ENCODE peak calls at places on chromosomes 4 and X, in four cellular contexts. One of them, this sample, is unnamed.

GRCh38 chr4:112889619-112890294 is 159.7 kb upstream of the ANK2 start:
- DNase-seq in K562: no peak
- DNase-seq in HepG2: no peak
- DNase-seq in GM12878: peak
- DNase-seq in this sample: no peak

GRCh38 chr4:164700471-164700870 is 53.5 kb upstream of the SMIM31 start:
- DNase-seq in K562: peak
- DNase-seq in HepG2: peak
- DNase-seq in GM12878: no peak
- DNase-seq in this sample: peak

GRCh38 chrX:2578864-2579263 is 78.1 kb upstream of the DHRSX start:
- DNase-seq in K562: no peak
- DNase-seq in HepG2: peak
- DNase-seq in GM12878: no peak
- DNase-seq in this sample: no peak

GRCh38 chr4:119646347-119647071 is 17.9 kb upstream of the PDE5A start:
- DNase-seq in K562: no peak
- DNase-seq in HepG2: no peak
- DNase-seq in GM12878: no peak
- DNase-seq in this sample: no peak

GRCh38 chrX:129115104-129115503 is 408.2 kb downstream of the SMARCA1 start:
- DNase-seq in K562: peak
- DNase-seq in HepG2: peak
- DNase-seq in GM12878: no peak
- DNase-seq in this sample: peak

GRCh38 chrX:72202792-72203401 is 21.3 kb downstream of the PIN4 start:
- DNase-seq in K562: no peak
- DNase-seq in HepG2: no peak
- DNase-seq in GM12878: no peak
- DNase-seq in this sample: no peak

GRCh38 chr4:79288185-79288584 is 37.7 kb downstream of the NAA11 start:
- DNase-seq in K562: no peak
- DNase-seq in HepG2: no peak
- DNase-seq in GM12878: no peak
- DNase-seq in this sample: no peak

GRCh38 chr4:5638316-5638715 is 70.0 kb downstream of the EVC2 start:
- DNase-seq in K562: no peak
- DNase-seq in HepG2: no peak
- DNase-seq in GM12878: no peak
- DNase-seq in this sample: no peak

GRCh38 chr4:8695237-8696219 is 103.0 kb downstream of the CPZ start:
- DNase-seq in K562: no peak
- DNase-seq in HepG2: no peak
- DNase-seq in GM12878: no peak
- DNase-seq in this sample: no peak

GRCh38 chr4:110154586-110154985 is 43.8 kb downstream of the ELOVL6 start:
- DNase-seq in K562: no peak
- DNase-seq in HepG2: no peak
- DNase-seq in GM12878: no peak
- DNase-seq in this sample: no peak

GRCh38 chr4:113869743-113870375 is 108.3 kb upstream of the CAMK2D start:
- DNase-seq in K562: no peak
- DNase-seq in HepG2: no peak
- DNase-seq in GM12878: peak
- DNase-seq in this sample: no peak

GRCh38 chrX:19636989-19637388 is 121.7 kb upstream of the MAP3K15 start:
- DNase-seq in K562: no peak
- DNase-seq in HepG2: no peak
- DNase-seq in GM12878: no peak
- DNase-seq in this sample: no peak

GRCh38 chr4:102168580-102168979 is 176.7 kb downstream of the SLC39A8 start:
- DNase-seq in K562: no peak
- DNase-seq in HepG2: no peak
- DNase-seq in GM12878: no peak
- DNase-seq in this sample: no peak

GRCh38 chr4:77581724-77582123 is 23.9 kb upstream of the CXCL13 start:
- DNase-seq in K562: no peak
- DNase-seq in HepG2: no peak
- DNase-seq in GM12878: no peak
- DNase-seq in this sample: no peak

GRCh38 chr4:39616651-39617050 is 22.0 kb downstream of the SMIM14 start:
- DNase-seq in K562: no peak
- DNase-seq in HepG2: no peak
- DNase-seq in GM12878: no peak
- DNase-seq in this sample: no peak

GRCh38 chrX:110167952-110168451 is 149.9 kb downstream of the AMMECR1 start:
- DNase-seq in K562: peak
- DNase-seq in HepG2: no peak
- DNase-seq in GM12878: no peak
- DNase-seq in this sample: peak

GRCh38 chr4:16026155-16026761 is 57.6 kb downstream of the PROM1 start:
- DNase-seq in K562: peak
- DNase-seq in HepG2: peak
- DNase-seq in GM12878: peak
- DNase-seq in this sample: no peak

GRCh38 chr4:119035941-119036737 is 99.5 kb upstream of the MYOZ2 start:
- DNase-seq in K562: no peak
- DNase-seq in HepG2: no peak
- DNase-seq in GM12878: no peak
- DNase-seq in this sample: no peak

GRCh38 chr4:11700751-11701226 is 272.1 kb upstream of the HS3ST1 start:
- DNase-seq in K562: no peak
- DNase-seq in HepG2: no peak
- DNase-seq in GM12878: no peak
- DNase-seq in this sample: no peak

GRCh38 chr4:105022811-105023667 is 123.6 kb upstream of the TET2 start:
- DNase-seq in K562: no peak
- DNase-seq in HepG2: no peak
- DNase-seq in GM12878: no peak
- DNase-seq in this sample: no peak

GRCh38 chr4:40255722-40256281 is 59.0 kb downstream of the RHOH start:
- DNase-seq in K562: no peak
- DNase-seq in HepG2: peak
- DNase-seq in GM12878: no peak
- DNase-seq in this sample: no peak

GRCh38 chrX:50971390-50971789 is 60.9 kb downstream of the BMP15 start:
- DNase-seq in K562: no peak
- DNase-seq in HepG2: no peak
- DNase-seq in GM12878: no peak
- DNase-seq in this sample: no peak

GRCh38 chr4:81919238-81919637 is 447.5 kb upstream of the RASGEF1B start:
- DNase-seq in K562: peak
- DNase-seq in HepG2: peak
- DNase-seq in GM12878: no peak
- DNase-seq in this sample: peak

GRCh38 chrX:6472652-6473342 is 62.1 kb downstream of the VCX3A start:
- DNase-seq in K562: no peak
- DNase-seq in HepG2: no peak
- DNase-seq in GM12878: no peak
- DNase-seq in this sample: no peak

GRCh38 chrX:77731821-77732419 is 54.1 kb downstream of the ATRX start:
- DNase-seq in K562: no peak
- DNase-seq in HepG2: peak
- DNase-seq in GM12878: no peak
- DNase-seq in this sample: no peak

GRCh38 chr4:107519057-107519456 is 201.0 kb downstream of the PAPSS1 start:
- DNase-seq in K562: no peak
- DNase-seq in HepG2: peak
- DNase-seq in GM12878: no peak
- DNase-seq in this sample: peak

GRCh38 chrX:134525086-134525792 is 65.3 kb downstream of the HPRT1 start:
- DNase-seq in K562: no peak
- DNase-seq in HepG2: no peak
- DNase-seq in GM12878: no peak
- DNase-seq in this sample: no peak
- TF ChIP-seq CREM in K562: no peak
- TF ChIP-seq CREM in HepG2: no peak
- TF ChIP-seq CREM in GM12878: no peak
- TF ChIP-seq CREM in this sample: no peak

DNA sequence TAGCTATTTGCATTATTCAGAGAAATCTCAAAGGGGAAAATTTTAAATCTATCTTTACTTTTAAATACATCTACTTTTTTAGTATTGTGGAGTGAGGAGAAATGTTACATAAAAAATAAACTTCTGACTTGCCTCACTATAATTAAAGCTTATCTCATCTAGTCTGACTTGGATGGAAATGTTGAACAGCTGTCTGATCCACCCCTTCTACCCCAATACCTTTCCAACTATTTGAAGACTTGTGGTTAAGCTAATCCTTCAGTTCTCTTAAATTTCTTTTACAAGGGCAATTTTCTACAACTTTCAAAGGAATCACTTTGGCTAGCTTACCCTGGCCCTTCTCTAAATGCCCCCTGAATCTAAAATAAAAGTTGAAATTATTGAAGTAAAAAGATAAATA is 17.3 kb upstream of the RPS6KA6 start:
- DNase-seq in K562: no peak
- DNase-seq in HepG2: no peak
- DNase-seq in GM12878: no peak
- DNase-seq in this sample: no peak
- TF ChIP-seq CREM in K562: no peak
- TF ChIP-seq CREM in HepG2: no peak
- TF ChIP-seq CREM in GM12878: no peak
- TF ChIP-seq CREM in this sample: no peak

GRCh38 chr4:137535718-137536117 is 3.4 kb upstream of the PCDH18 start:
- DNase-seq in K562: no peak
- DNase-seq in HepG2: no peak
- DNase-seq in GM12878: no peak
- DNase-seq in this sample: no peak
- TF ChIP-seq CREM in K562: no peak
- TF ChIP-seq CREM in HepG2: no peak
- TF ChIP-seq CREM in GM12878: no peak
- TF ChIP-seq CREM in this sample: no peak

GRCh38 chrX:125439194-125439849 is 119.7 kb downstream of the TEX13C start:
- DNase-seq in K562: peak
- DNase-seq in HepG2: no peak
- DNase-seq in GM12878: no peak
- DNase-seq in this sample: no peak

DNA sequence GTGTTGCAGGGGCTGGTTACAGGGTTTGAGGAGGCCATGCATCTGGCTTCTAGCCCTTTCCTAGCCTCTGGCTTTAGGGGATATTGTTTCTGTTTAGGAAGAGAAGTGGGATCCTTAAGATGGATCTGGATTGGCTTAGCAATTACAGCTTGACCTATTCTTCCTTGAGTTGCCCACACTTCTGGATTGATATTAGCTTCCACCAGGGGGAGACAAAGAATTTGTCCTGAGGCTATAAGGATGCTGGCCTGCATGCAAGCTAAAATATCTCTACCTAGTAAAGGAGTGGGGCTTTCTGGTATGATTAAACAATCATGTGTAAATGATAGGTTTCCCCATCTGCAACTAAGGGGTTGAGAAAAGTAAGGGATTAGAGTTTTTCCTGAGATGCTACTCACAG is 117.2 kb downstream of the TEX13C start:
- DNase-seq in K562: peak
- DNase-seq in HepG2: no peak
- DNase-seq in GM12878: no peak
- DNase-seq in this sample: no peak
- TF ChIP-seq CREM in K562: no peak
- TF ChIP-seq CREM in HepG2: no peak
- TF ChIP-seq CREM in GM12878: no peak
- TF ChIP-seq CREM in this sample: no peak

GRCh38 chr4:184732126-184732525 is 1.8 kb downstream of the CENPU start:
- DNase-seq in K562: no peak
- DNase-seq in HepG2: no peak
- DNase-seq in GM12878: no peak
- DNase-seq in this sample: no peak
- TF ChIP-seq CREM in K562: no peak
- TF ChIP-seq CREM in HepG2: no peak
- TF ChIP-seq CREM in GM12878: no peak
- TF ChIP-seq CREM in this sample: no peak

DNA sequence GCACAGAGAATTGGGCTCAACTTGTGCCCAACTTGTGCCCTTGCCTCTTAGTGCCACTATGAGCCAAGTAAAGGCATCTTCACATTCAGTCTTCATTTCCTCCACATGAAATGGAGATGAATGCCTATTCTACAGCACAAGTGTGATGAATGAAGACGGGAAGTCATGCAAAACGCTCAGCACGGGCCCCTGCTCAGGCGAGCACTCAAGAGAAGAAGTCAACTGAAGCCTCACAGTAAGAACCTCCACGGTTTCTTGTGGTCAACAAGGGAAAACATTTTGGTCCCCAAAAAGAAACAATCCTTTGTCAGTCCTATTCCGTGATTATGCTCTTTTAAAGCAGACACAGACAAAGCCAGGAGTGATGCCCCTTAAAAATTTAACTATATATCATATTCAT is 87.0 kb downstream of the IRF2 start:
- DNase-seq in K562: no peak
- DNase-seq in HepG2: no peak
- DNase-seq in GM12878: no peak
- DNase-seq in this sample: no peak
- TF ChIP-seq CREM in K562: no peak
- TF ChIP-seq CREM in HepG2: no peak
- TF ChIP-seq CREM in GM12878: no peak
- TF ChIP-seq CREM in this sample: no peak

GRCh38 chr4:117793786-117794369 is 240.4 kb upstream of the NDST3 start:
- DNase-seq in K562: no peak
- DNase-seq in HepG2: no peak
- DNase-seq in GM12878: no peak
- DNase-seq in this sample: no peak
- TF ChIP-seq CREM in K562: no peak
- TF ChIP-seq CREM in HepG2: no peak
- TF ChIP-seq CREM in GM12878: no peak
- TF ChIP-seq CREM in this sample: no peak

This sample was measured in WTC11.